ENCODE peak calls at places on chromosomes 3 and 15, in four cellular contexts. One of them, this sample, is unnamed.
A peak's percentile ranks its signal among the peaks of the same experiment; 100 is the strongest.

GRCh38 chr3:166125179-166125578 is 288.0 kb upstream of the BCHE start:
- DNase-seq in activated CD8-positive, alpha-beta memory T cell treated with anti-CD3 and anti-CD28 coated beads for 1 hour: no peak
- DNase-seq in HT1080: no peak
- DNase-seq in C1 segment of cervical spinal cord: no peak
- DNase-seq in this sample: no peak

GRCh38 chr3:53478921-53479664 is 15.3 kb upstream of the CACNA1D start:
- DNase-seq in activated CD8-positive, alpha-beta memory T cell treated with anti-CD3 and anti-CD28 coated beads for 1 hour: no peak
- DNase-seq in HT1080: no peak
- DNase-seq in C1 segment of cervical spinal cord: no peak
- DNase-seq in this sample: no peak

GRCh38 chr3:119293761-119294401 is at the start of gene ARHGAP31:
- DNase-seq in activated CD8-positive, alpha-beta memory T cell treated with anti-CD3 and anti-CD28 coated beads for 1 hour: peak; percentile 66
- DNase-seq in HT1080: peak; percentile 92
- DNase-seq in C1 segment of cervical spinal cord: no peak
- DNase-seq in this sample: peak; percentile 82

GRCh38 chr15:96362759-96363678 is 32.5 kb downstream of the NR2F2 start:
- DNase-seq in activated CD8-positive, alpha-beta memory T cell treated with anti-CD3 and anti-CD28 coated beads for 1 hour: no peak
- DNase-seq in HT1080: no peak
- DNase-seq in C1 segment of cervical spinal cord: no peak
- DNase-seq in this sample: no peak

GRCh38 chr3:168047190-168047795 is 48.4 kb downstream of the GOLIM4 start:
- DNase-seq in activated CD8-positive, alpha-beta memory T cell treated with anti-CD3 and anti-CD28 coated beads for 1 hour: no peak
- DNase-seq in HT1080: peak; percentile 87
- DNase-seq in C1 segment of cervical spinal cord: no peak
- DNase-seq in this sample: peak; percentile 66

GRCh38 chr3:178947738-178948137 is 123.9 kb downstream of the ZMAT3 start:
- DNase-seq in activated CD8-positive, alpha-beta memory T cell treated with anti-CD3 and anti-CD28 coated beads for 1 hour: no peak
- DNase-seq in HT1080: no peak
- DNase-seq in C1 segment of cervical spinal cord: no peak
- DNase-seq in this sample: no peak

GRCh38 chr15:101733545-101733944 is 9.3 kb upstream of the TARS3 start:
- DNase-seq in activated CD8-positive, alpha-beta memory T cell treated with anti-CD3 and anti-CD28 coated beads for 1 hour: no peak
- DNase-seq in HT1080: no peak
- DNase-seq in C1 segment of cervical spinal cord: no peak
- DNase-seq in this sample: no peak

GRCh38 chr15:51866161-51866560 is 36.7 kb downstream of the TMOD3 start:
- DNase-seq in activated CD8-positive, alpha-beta memory T cell treated with anti-CD3 and anti-CD28 coated beads for 1 hour: no peak
- DNase-seq in HT1080: no peak
- DNase-seq in C1 segment of cervical spinal cord: no peak
- DNase-seq in this sample: no peak

GRCh38 chr15:49466119-49466518 is 43.1 kb downstream of the FGF7 start:
- DNase-seq in activated CD8-positive, alpha-beta memory T cell treated with anti-CD3 and anti-CD28 coated beads for 1 hour: no peak
- DNase-seq in HT1080: no peak
- DNase-seq in C1 segment of cervical spinal cord: no peak
- DNase-seq in this sample: no peak

GRCh38 chr3:4768521-4768920 is 210.7 kb upstream of the BHLHE40 start:
- DNase-seq in activated CD8-positive, alpha-beta memory T cell treated with anti-CD3 and anti-CD28 coated beads for 1 hour: no peak
- DNase-seq in HT1080: no peak
- DNase-seq in C1 segment of cervical spinal cord: no peak
- DNase-seq in this sample: no peak

GRCh38 chr15:29061746-29062660 is 176.2 kb downstream of the APBA2 start:
- DNase-seq in activated CD8-positive, alpha-beta memory T cell treated with anti-CD3 and anti-CD28 coated beads for 1 hour: no peak
- DNase-seq in HT1080: no peak
- DNase-seq in C1 segment of cervical spinal cord: no peak
- DNase-seq in this sample: no peak

GRCh38 chr3:120497813-120498212 is 47.0 kb upstream of the FSTL1 start:
- DNase-seq in activated CD8-positive, alpha-beta memory T cell treated with anti-CD3 and anti-CD28 coated beads for 1 hour: no peak
- DNase-seq in HT1080: no peak
- DNase-seq in C1 segment of cervical spinal cord: no peak
- DNase-seq in this sample: no peak

GRCh38 chr3:101095703-101096102 is 102.5 kb upstream of the ABI3BP start:
- DNase-seq in activated CD8-positive, alpha-beta memory T cell treated with anti-CD3 and anti-CD28 coated beads for 1 hour: no peak
- DNase-seq in HT1080: no peak
- DNase-seq in C1 segment of cervical spinal cord: no peak
- DNase-seq in this sample: peak; percentile 11